ENCODE peak calls at places on chromosomes 11 and 22, in four cellular contexts. M, T, W and U are unnamed samples.

GRCh38 chr22:46563381-46564083 is 26.1 kb upstream of the CELSR1 start:
- DNase-seq in M (peak; percentile 81), T (peak; percentile 85), W (no peak), U (peak; percentile 82)

GRCh38 chr11:26219506-26220117 is 112.3 kb upstream of the ANO3 start:
- DNase-seq in M (no peak), T (no peak), W (no peak), U (no peak)

GRCh38 chr11:68120212-68121066 is 749 bp downstream of the CHKA start:
- DNase-seq in M (peak; percentile 52), T (peak; percentile 91), W (peak; percentile 32), U (peak; percentile 65)

GRCh38 chr11:128803440-128803839 is 63.7 kb downstream of the KCNJ1 start:
- DNase-seq in M (no peak), T (no peak), W (no peak), U (no peak)

GRCh38 chr11:2525166-2525861 is 80.5 kb downstream of the KCNQ1 start:
- DNase-seq in M (no peak), T (no peak), W (no peak), U (peak; percentile 10)

GRCh38 chr11:102010776-102011500 is 36.3 kb upstream of the CFAP300 start:
- DNase-seq in M (peak; percentile 27), T (peak; percentile 17), W (no peak), U (peak; percentile 79)

GRCh38 chr11:69233761-69234136 is 60.2 kb upstream of the MYEOV start:
- DNase-seq in M (no peak), T (no peak), W (no peak), U (no peak)

GRCh38 chr22:31537019-31537535 is 40.7 kb downstream of the SFI1 start:
- DNase-seq in M (peak; percentile 19), T (no peak), W (peak; percentile 79), U (no peak)

GRCh38 chr11:108117746-108118371 is 3.5 kb upstream of the ACAT1 start:
- DNase-seq in M (peak; percentile 47), T (peak; percentile 44), W (no peak), U (no peak)

GRCh38 chr22:41526226-41526531 is 18.1 kb downstream of the POLR3H start:
- DNase-seq in M (no peak), T (no peak), W (no peak), U (no peak)

GRCh38 chr11:114295676-114296081 is 520 bp upstream of the NNMT start:
- DNase-seq in M (no peak), T (no peak), W (no peak), U (no peak)

GRCh38 chr11:121687961-121688566 is 235.3 kb upstream of the SORL1-AS1 start:
- DNase-seq in M (no peak), T (no peak), W (no peak), U (peak; percentile 29)

GRCh38 chr11:67238894-67239794 is 27.1 kb upstream of the GRK2 start:
- DNase-seq in M (no peak), T (no peak), W (no peak), U (no peak)

GRCh38 chr11:128406365-128406706 is 181.0 kb downstream of the ETS1 start:
- DNase-seq in M (no peak), T (no peak), W (no peak), U (no peak)

GRCh38 chr22:32623943-32624342 is 149.3 kb downstream of the FBXO7 start:
- DNase-seq in M (no peak), T (no peak), W (no peak), U (no peak)

GRCh38 chr11:30635401-30635989 is 49.3 kb upstream of the MPPED2 start:
- DNase-seq in M (no peak), T (peak; percentile 63), W (no peak), U (peak; percentile 57)

GRCh38 chr11:1440066-1440465 is 46.5 kb downstream of the MOB2 start:
- DNase-seq in M (no peak), T (no peak), W (no peak), U (no peak)

GRCh38 chr11:97746832-97747231 is 1273.9 kb upstream of the CNTN5 start:
- DNase-seq in M (no peak), T (peak; percentile 66), W (no peak), U (no peak)

GRCh38 chr11:46391578-46392420 is at the start of gene CHRM4:
- DNase-seq in M (peak; percentile 93), T (peak; percentile 94), W (no peak), U (peak; percentile 69)

GRCh38 chr11:62689421-62690183 is at the start of gene LRRN4CL:
- DNase-seq in M (no peak), T (peak; percentile 27), W (no peak), U (no peak)

GRCh38 chr11:116334596-116334995 is 438.2 kb downstream of the BUD13 start:
- DNase-seq in M (no peak), T (no peak), W (no peak), U (no peak)

GRCh38 chr11:32962016-32962415 is 53.7 kb upstream of the DEPDC7 start:
- DNase-seq in M (no peak), T (no peak), W (no peak), U (no peak)

GRCh38 chr11:71519546-71519945 is 7.5 kb upstream of the KRTAP5-7 start:
- DNase-seq in M (no peak), T (no peak), W (no peak), U (no peak)

GRCh38 chr11:134412508-134413333 is 679 bp upstream of the B3GAT1 start:
- DNase-seq in M (no peak), T (peak; percentile 89), W (no peak), U (peak; percentile 54)
- TF ChIP-seq USF1 in M (no peak), T (no peak), W (no peak), U (no peak)

GRCh38 chr11:75351541-75352416 is at the start of gene ARRB1:
- DNase-seq in M (peak; percentile 92), T (peak; percentile 92), W (no peak), U (peak; percentile 66)

GRCh38 chr11:75350122-75350742 is 1.2 kb downstream of the ARRB1 start:
- DNase-seq in M (no peak), T (no peak), W (no peak), U (no peak)

GRCh38 chr11:75349540-75350116 is 1.8 kb downstream of the ARRB1 start:
- DNase-seq in M (peak; percentile 44), T (no peak), W (no peak), U (no peak)

GRCh38 chr11:75352417-75353206 is 1.2 kb upstream of the ARRB1 start:
- DNase-seq in M (peak; percentile 8), T (no peak), W (no peak), U (no peak)

DNA sequence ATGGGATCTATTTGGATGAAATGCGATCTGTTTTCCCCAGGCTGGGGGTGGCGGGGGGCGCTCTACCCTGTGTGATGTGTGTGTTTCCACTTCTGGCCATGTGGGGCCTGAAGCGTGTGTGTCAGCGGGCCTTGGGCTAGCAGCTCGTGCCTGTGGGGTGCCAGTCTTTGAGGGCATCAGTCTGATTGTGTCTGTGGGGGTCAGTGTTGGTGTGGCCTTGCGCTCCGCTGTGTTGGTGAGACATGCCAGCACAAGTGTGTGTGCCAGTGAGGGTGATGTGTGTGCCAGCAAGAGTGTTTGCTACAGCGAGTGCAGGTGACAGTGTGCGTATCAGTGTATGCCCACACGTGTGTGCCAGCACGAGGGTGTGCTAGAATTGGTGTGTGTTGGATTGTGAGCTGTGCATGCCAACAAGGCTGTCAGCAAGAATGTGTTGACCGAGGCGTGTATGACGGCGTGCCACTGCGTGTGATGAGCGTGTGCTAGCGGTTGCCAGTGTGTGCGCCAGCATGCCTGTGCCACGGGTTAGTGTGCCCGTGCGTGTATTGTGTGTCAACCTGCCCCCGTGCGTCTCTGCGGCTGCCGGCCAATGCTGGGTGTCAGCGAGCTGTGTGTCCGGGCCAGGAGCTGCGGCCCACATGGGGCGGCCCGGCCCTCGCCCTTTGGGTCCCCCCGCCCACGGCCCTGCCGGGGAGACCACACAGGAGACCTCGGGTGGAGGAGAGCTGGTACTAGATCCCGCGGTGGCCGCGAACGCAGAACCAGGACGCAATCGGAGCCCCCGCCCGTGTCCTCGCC is 519 bp downstream of the ARRB1 start:
- DNase-seq in M (peak; percentile 68), T (peak; percentile 67), W (no peak), U (peak; percentile 56)
- TF ChIP-seq USF1 in M (peak; percentile 32), T (no peak), W (no peak), U (no peak)

DNA sequence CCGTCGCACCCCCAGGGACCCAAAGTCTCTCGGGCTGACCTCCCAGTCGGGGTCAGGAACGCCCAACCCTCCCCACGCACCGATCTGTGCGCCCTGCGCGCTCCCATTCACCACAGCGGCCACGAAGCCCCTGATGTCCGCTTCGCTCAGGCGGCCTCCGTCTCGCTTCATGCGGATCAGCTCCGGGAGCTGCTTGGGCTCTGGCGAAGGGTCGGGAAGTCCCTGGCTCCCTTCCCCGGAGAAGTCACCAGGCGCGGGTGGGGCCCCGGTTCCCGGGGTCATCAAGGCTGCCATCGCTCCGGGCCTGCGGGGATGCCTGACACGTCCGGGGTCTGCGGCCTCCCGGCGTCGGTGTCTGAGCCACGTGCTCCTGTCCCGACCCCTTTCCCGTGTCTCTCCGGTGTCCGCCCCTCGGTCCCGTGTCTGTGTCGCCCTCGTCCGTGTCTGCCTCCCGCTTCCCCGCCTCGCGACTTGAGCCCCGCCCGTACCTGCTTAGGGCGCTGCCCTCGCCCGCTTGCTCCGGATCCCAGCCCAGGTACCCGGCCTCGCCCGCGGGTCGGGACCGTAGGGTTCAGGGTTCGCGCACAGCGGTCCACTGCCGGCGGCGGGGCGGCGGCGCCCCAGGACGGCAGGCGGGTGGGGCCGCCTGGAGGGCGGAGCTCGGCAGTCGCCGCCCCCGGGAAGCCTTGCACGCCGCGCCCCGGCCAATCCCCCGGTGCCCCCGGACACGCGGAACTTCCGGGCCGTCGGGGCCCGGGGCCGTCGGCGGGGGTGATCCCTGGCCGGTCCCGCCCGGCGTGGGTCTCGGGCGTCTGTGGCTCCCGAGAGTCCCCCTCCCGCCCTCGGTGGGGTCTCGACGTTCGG is at the start of gene TYMP:
- DNase-seq in M (no peak), T (no peak), W (no peak), U (no peak)
- TF ChIP-seq USF1 in M (no peak), T (no peak), W (no peak), U (peak; percentile 45)

DNA sequence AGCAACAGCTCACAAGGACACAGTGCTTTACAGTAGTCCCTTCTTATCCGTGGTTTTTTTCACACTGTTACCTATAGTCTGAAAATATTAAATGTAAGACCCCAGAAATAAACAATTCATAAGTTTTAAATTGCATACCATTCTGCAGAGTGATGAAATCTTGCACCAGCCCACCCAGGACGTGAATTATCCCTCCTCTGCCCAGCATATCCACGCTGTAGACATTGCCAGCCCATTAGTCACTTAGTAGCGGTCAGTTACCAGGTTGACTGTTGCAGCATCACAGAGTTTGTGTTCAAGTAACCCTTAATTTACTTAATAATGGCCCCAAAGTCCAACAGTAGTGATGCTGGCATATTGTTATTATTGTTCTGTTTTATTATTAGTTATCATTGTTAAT is 3.6 kb downstream of the CLTCL1 start:
- DNase-seq in M (no peak), T (no peak), W (no peak), U (no peak)
- TF ChIP-seq USF1 in M (no peak), T (no peak), W (no peak), U (no peak)

DNA sequence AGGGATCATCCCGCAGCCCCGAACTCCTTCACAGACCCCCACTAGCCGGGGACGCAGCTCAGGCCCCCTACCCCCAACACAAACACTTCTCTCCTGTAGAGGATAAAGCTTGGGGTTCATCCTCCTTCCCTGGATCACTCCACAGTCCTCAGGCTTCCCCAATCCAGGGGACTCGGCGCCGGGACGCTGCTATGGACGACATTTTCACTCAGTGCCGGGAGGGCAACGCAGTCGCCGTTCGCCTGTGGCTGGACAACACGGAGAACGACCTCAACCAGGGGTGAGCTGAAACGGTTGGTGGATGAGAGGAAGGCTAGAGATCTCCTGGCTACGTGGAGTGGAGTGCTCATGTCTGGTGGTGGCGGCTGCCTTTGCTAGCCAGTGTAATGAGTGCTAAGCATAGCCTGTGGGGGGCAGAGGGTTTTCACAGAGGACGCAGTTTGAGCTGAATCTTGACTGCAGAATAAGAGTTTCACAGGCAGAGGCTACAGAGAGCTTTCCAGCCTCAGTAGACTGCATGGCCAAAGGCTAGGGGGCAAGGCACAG is 580 bp downstream of the ILK start:
- DNase-seq in M (peak; percentile 76), T (peak; percentile 73), W (no peak), U (peak; percentile 34)
- TF ChIP-seq USF1 in M (no peak), T (no peak), W (no peak), U (no peak)